ENCODE peak calls at places on chromosomes 4 and X, in five cellular contexts. V is dermis blood vessel endothelial cell, P is astrocyte of the cerebellum, A is NCI-H187 treated with DMSO at 0.1 percent for 48 hours, J is AG10803. F is an unnamed sample.

GRCh38 chr4:113673450-113673849 is 88.1 kb downstream of the CAMK2D start:
- DNase-seq in J (no peak), V (peak), A (no peak), P (no peak), F (peak)

GRCh38 chr4:174595141-174595929 is 73.0 kb upstream of the HPGD start:
- DNase-seq in V (no peak), A (no peak), P (no peak), J (no peak), F (no peak)

GRCh38 chr4:26141101-26141830 is 179.5 kb upstream of the RBPJ start:
- DNase-seq in A (no peak), J (no peak), V (no peak), P (no peak), F (no peak)

GRCh38 chrX:109843963-109844751 is 111.1 kb upstream of the ACSL4 start:
- DNase-seq in A (no peak), J (peak), V (no peak), P (no peak), F (no peak)

GRCh38 chr4:156778606-156779005 is 193.0 kb downstream of the PDGFC start:
- DNase-seq in V (no peak), P (no peak), J (peak), A (no peak), F (no peak)

GRCh38 chr4:108772402-108772801 is 9.5 kb upstream of the ETNPPL start:
- DNase-seq in A (no peak), V (no peak), P (no peak), J (no peak), F (no peak)

GRCh38 chrX:129318375-129318774 is 204.9 kb downstream of the SMARCA1 start:
- DNase-seq in V (peak), J (peak), A (no peak), P (no peak), F (no peak)

GRCh38 chr4:109077486-109077885 is 225.0 kb downstream of the COL25A1 start:
- DNase-seq in P (no peak), V (no peak), J (peak), A (no peak), F (peak)

F was measured in foreskin keratinocyte.